ENCODE peak calls at places on chromosomes 7 and 10, in eight cellular contexts. K is stomach, I is Peyer's patch, X is prostate gland, L is pancreas, V is right cardiac atrium, A is IMR-90, B is HCT116. U is an unnamed sample. For H3K27me3, the result is how much of the 10 kb centered on the place peaks cover.

GRCh38 chr10:44962870-44963738 is 3.5 kb downstream of the RASSF4 start:
- DNase-seq in K (no peak), I (peak), X (no peak), L (no peak), V (no peak), A (no peak), B (no peak), U (no peak)

GRCh38 chr10:90849956-90850749 is 7.7 kb downstream of the HTR7 start:
- DNase-seq in K (no peak), I (no peak), X (no peak), L (no peak), V (no peak), A (peak), B (no peak), U (no peak)

GRCh38 chr7:64872809-64873500 is 30.1 kb upstream of the ZNF273 start:
- DNase-seq in K (peak), I (no peak), X (no peak), L (no peak), V (no peak), A (no peak), B (no peak), U (no peak)

GRCh38 chr7:50352282-50352681 is 47.8 kb downstream of the IKZF1 start:
- DNase-seq in K (no peak), I (no peak), X (no peak), L (no peak), V (no peak), A (no peak), B (no peak), U (no peak)

GRCh38 chr10:78931333-78932083 is 137.3 kb upstream of the ZMIZ1 start:
- DNase-seq in K (peak), I (no peak), X (no peak), L (no peak), V (peak), A (peak), B (no peak), U (no peak)

GRCh38 chr10:42970451-42971250 is 106.2 kb upstream of the RET start:
- DNase-seq in K (peak), I (peak), X (no peak), L (peak), V (no peak), A (no peak), B (no peak), U (no peak)

GRCh38 chr7:98215561-98216495 is 4.6 kb downstream of the BHLHA15 start:
- DNase-seq in K (peak), I (no peak), X (no peak), L (peak), V (peak), A (no peak), B (no peak), U (no peak)

GRCh38 chr10:96548589-96548988 is 34.9 kb upstream of the TLL2 start:
- DNase-seq in K (peak), I (no peak), X (no peak), L (peak), V (peak), A (no peak), B (no peak), U (no peak)

GRCh38 chr10:53491774-53492173 is 719.2 kb upstream of the MBL2 start:
- DNase-seq in K (no peak), I (no peak), X (no peak), L (no peak), V (no peak), A (no peak), B (no peak), U (no peak)

GRCh38 chr10:59655309-59655708 is 54.3 kb downstream of the SLC16A9 start:
- DNase-seq in K (no peak), I (no peak), X (no peak), L (no peak), V (no peak), A (no peak), B (no peak), U (no peak)

GRCh38 chr7:43905954-43906326 is 456 bp downstream of the URGCP start:
- DNase-seq in K (peak), I (peak), X (peak), L (peak), V (peak), A (peak), B (no peak), U (peak)

GRCh38 chr10:113441871-113442270 is 111.0 kb upstream of the HABP2 start:
- DNase-seq in K (no peak), I (no peak), X (no peak), L (no peak), V (no peak), A (no peak), B (no peak), U (no peak)

GRCh38 chr7:26500749-26501352 is 209.2 kb downstream of the SNX10 start:
- DNase-seq in K (no peak), I (no peak), X (no peak), L (no peak), V (no peak), A (peak), B (peak), U (no peak)

GRCh38 chr7:75889826-75890225 is 11.0 kb downstream of the RHBDD2 start:
- DNase-seq in K (no peak), I (no peak), X (no peak), L (no peak), V (peak), A (peak), B (no peak), U (no peak)

GRCh38 chr10:18607503-18607902 is 43.9 kb downstream of the NSUN6 start:
- DNase-seq in K (peak), I (no peak), X (no peak), L (peak), V (no peak), A (peak), B (peak), U (no peak)

GRCh38 chr7:6576024-6576866 is 1.0 kb upstream of the ZDHHC4 start:
- DNase-seq in K (no peak), I (no peak), X (no peak), L (no peak), V (peak), A (no peak), B (no peak), U (no peak)

GRCh38 chr7:129970816-129971215 is 18.1 kb upstream of the UBE2H start:
- DNase-seq in K (peak), I (peak), X (no peak), L (no peak), V (no peak), A (no peak), B (no peak), U (no peak)

GRCh38 chr7:140439359-140439758 is 35.5 kb downstream of the RAB19 start:
- DNase-seq in K (no peak), I (no peak), X (no peak), L (no peak), V (no peak), A (no peak), B (no peak), U (no peak)

GRCh38 chr10:119689016-119689564 is 36.8 kb upstream of the INPP5F start:
- DNase-seq in K (no peak), I (no peak), X (no peak), L (no peak), V (no peak), A (no peak), B (no peak), U (no peak)

GRCh38 chr10:3785849-3786290 is 861 bp upstream of the KLF6 start:
- DNase-seq in K (no peak), I (no peak), X (no peak), L (peak), V (peak), A (peak), B (no peak), U (peak)

GRCh38 chr7:24406053-24406561 is 122.1 kb downstream of the NPY start:
- DNase-seq in K (no peak), I (no peak), X (no peak), L (no peak), V (no peak), A (no peak), B (no peak), U (no peak)

GRCh38 chr10:36534471-36535002 is 590.9 kb upstream of the ANKRD30A start:
- DNase-seq in K (no peak), I (no peak), X (no peak), L (no peak), V (no peak), A (peak), B (no peak), U (no peak)

GRCh38 chr7:17405786-17406185 is 107.3 kb downstream of the AHR start:
- DNase-seq in K (no peak), I (no peak), X (no peak), L (no peak), V (no peak), A (peak), B (peak), U (no peak)

GRCh38 chr7:2521952-2522591 is 2.5 kb downstream of the LFNG start:
- DNase-seq in K (no peak), I (peak), X (no peak), L (peak), V (peak), A (no peak), B (no peak), U (peak)

GRCh38 chr10:52965938-52966401 is 193.4 kb upstream of the MBL2 start:
- DNase-seq in K (no peak), I (no peak), X (no peak), L (no peak), V (no peak), A (no peak), B (no peak), U (no peak)

GRCh38 chr7:34787586-34787985 is 129.6 kb downstream of the NPSR1 start:
- DNase-seq in K (no peak), I (no peak), X (no peak), L (no peak), V (no peak), A (no peak), B (no peak), U (no peak)

GRCh38 chr10:21184216-21184615 is 287.1 kb upstream of the NEBL start:
- DNase-seq in K (no peak), I (no peak), X (no peak), L (no peak), V (no peak), A (no peak), B (no peak), U (no peak)

DNA sequence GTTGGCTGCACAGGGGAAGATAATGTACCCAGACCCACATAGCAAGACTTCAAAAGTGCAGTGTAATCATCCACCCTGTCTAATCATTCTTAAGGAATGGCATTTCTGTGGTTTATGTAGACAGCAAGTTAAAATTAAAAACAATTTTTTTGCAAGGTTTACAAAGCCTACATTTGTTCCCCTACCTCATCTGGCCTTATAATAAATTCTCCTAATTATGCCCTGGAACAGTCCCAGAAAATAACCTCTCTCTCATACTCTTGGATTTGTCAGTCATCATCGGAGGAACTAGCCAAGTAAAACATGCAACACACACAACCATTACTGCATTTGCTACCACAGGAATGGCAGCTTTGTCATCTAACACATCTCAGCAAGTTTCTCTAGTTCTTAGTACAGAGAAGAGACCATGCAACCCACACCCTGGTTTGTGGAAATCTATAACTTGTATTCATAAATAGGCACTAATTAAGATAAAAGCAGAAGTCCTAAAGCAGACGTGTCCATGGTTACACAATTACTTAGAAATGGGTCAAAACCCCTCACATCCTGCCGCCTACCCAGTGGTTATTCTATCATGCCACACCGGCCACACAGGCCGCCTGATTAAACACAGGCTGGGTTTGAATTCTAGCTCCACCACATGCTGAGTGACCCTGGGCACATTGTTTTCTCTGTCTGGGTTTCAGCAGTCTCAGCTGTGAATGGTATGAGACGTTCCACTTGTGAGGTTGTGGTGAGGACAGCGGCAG is 19.0 kb downstream of the ABLIM1 start:
- DNase-seq in K (no peak), I (no peak), X (no peak), L (no peak), V (no peak), A (peak), B (no peak), U (no peak)
- H3K27ac ChIP-seq in K (no peak), I (no peak), X (no peak), L (no peak), V (peak), A (no peak), B (no peak), U (no peak)

GRCh38 chr7:101179780-101180755 is at the start of gene NAT16:
- DNase-seq in K (no peak), I (no peak), X (no peak), L (no peak), V (no peak), A (no peak), B (no peak), U (no peak)
- H3K27me3 ChIP-seq in K (half or more), I (under half), X (under half), L (under half), V (under half), A (half or more), B (under half), U (under half)

GRCh38 chr10:93471110-93471651 is 11.0 kb downstream of the MYOF start:
- DNase-seq in K (no peak), I (no peak), X (peak), L (no peak), V (no peak), A (peak), B (peak), U (no peak)

GRCh38 chr10:93475871-93476270 is 6.3 kb downstream of the MYOF start:
- DNase-seq in K (no peak), I (no peak), X (no peak), L (no peak), V (no peak), A (peak), B (peak), U (no peak)

GRCh38 chr10:93475227-93475626 is 6.9 kb downstream of the MYOF start:
- DNase-seq in K (no peak), I (no peak), X (no peak), L (no peak), V (no peak), A (no peak), B (no peak), U (no peak)

GRCh38 chr10:93473804-93474472 is 8.2 kb downstream of the MYOF start:
- DNase-seq in K (no peak), I (no peak), X (no peak), L (no peak), V (no peak), A (no peak), B (no peak), U (no peak)

DNA sequence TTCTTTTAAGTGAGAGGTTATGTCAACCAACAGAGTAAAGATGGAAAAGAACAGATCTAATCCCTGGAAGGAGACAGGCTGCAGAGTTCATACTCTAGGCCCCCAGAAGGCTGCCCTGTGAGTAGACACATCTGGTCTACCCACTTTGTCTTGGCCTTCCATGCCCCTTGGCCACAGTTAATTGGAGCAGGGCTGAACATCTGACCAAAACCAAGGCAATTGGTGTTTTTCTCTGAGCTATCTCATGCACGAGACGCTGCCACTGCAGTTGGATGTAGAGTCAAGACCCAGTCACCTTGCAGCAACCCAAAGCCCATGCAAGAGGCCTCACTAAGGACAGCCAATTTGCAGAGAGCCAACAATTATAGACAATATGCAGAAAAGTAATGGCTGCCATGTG is 9.0 kb downstream of the MYOF start:
- DNase-seq in K (no peak), I (no peak), X (no peak), L (no peak), V (no peak), A (no peak), B (no peak), U (no peak)
- H3K4me3 ChIP-seq in K (no peak), I (no peak), X (no peak), L (no peak), V (no peak), A (no peak), B (no peak), U (no peak)

GRCh38 chr10:63549810-63550209 is 28.6 kb downstream of the REEP3 start:
- DNase-seq in K (no peak), I (no peak), X (no peak), L (no peak), V (no peak), A (peak), B (no peak), U (no peak)
- H3K27ac ChIP-seq in K (no peak), I (no peak), X (no peak), L (no peak), V (no peak), A (no peak), B (no peak), U (no peak)

DNA sequence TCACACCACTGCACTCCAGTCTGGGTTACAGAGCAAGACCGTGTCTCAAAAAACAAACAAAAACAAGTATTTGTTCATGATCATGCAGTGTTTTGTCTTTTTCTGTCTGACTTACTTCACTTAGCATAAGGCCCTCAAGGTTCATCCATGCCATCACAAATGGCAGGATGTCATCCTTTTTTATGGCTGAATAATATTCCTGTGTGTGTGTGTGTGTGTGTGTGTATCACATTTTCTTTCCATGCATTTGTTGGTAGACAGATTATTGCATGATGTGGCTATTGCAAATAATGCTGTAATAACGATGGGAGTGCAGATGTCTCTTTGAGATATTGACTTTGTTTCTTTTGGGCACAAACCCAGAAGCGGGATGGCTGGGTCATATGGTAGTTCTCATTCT is 14.3 kb upstream of the MNX1 start:
- DNase-seq in K (no peak), I (no peak), X (no peak), L (no peak), V (no peak), A (no peak), B (no peak), U (no peak)
- H3K27me3 ChIP-seq in K (under half), I (under half), X (under half), L (under half), V (under half), A (half or more), B (under half), U (under half)

GRCh38 chr7:117673839-117674238 is 194.0 kb downstream of the CFTR start:
- DNase-seq in K (no peak), I (no peak), X (peak), L (no peak), V (no peak), A (peak), B (peak), U (no peak)
- H3K4me3 ChIP-seq in K (no peak), I (no peak), X (no peak), L (no peak), V (no peak), A (no peak), B (no peak), U (no peak)

DNA sequence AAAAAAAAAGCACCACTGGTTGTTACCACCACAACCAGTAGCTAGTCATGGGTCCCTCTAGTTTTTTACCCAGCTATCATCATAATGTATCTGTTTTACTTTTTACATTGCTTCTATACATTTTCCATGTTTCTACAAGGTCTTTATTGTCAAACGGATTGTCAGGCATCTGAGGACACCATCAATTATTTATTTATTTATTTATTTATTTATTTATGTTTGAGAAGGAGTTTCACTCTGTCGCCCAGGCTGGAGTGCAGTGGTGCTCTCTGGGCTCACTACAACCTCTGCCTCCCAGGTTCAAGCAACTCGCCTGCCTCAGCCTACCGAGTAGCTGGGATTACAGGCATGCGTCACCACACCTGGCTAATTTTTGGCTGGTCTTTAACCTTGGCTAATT is 29.0 kb upstream of the HNRNPH3 start:
- DNase-seq in K (no peak), I (no peak), X (no peak), L (no peak), V (no peak), A (no peak), B (no peak), U (no peak)
- H3K27ac ChIP-seq in K (no peak), I (no peak), X (no peak), L (no peak), V (no peak), A (no peak), B (no peak), U (no peak)

GRCh38 chr10:133335238-133336122 is 1.2 kb downstream of the CALY start:
- DNase-seq in K (peak), I (peak), X (no peak), L (peak), V (peak), A (peak), B (no peak), U (peak)

GRCh38 chr10:133337079-133337725 is 506 bp upstream of the CALY start:
- DNase-seq in K (no peak), I (no peak), X (no peak), L (no peak), V (peak), A (no peak), B (no peak), U (no peak)

GRCh38 chr10:133338080-133339071 is 1.7 kb upstream of the CALY start:
- DNase-seq in K (no peak), I (no peak), X (no peak), L (no peak), V (no peak), A (no peak), B (no peak), U (no peak)

GRCh38 chr10:133334495-133335237 is 2.0 kb downstream of the CALY start:
- DNase-seq in K (no peak), I (peak), X (no peak), L (peak), V (peak), A (no peak), B (no peak), U (peak)

GRCh38 chr10:133336131-133337078 is at the start of gene CALY:
- DNase-seq in K (peak), I (peak), X (no peak), L (no peak), V (peak), A (no peak), B (no peak), U (peak)
- H3K27me3 ChIP-seq in K (half or more), I (under half), X (under half), L (under half), V (under half), A (half or more), B (under half), U (under half)

GRCh38 chr7:30642789-30643188 is 39.5 kb downstream of the CRHR2 start:
- DNase-seq in K (no peak), I (no peak), X (no peak), L (no peak), V (no peak), A (no peak), B (no peak), U (no peak)
- H3K4me3 ChIP-seq in K (no peak), I (no peak), X (no peak), L (no peak), V (no peak), A (no peak), B (no peak), U (no peak)

GRCh38 chr7:122407195-122407594 is 102.6 kb upstream of the FEZF1 start:
- DNase-seq in K (no peak), I (no peak), X (no peak), L (no peak), V (no peak), A (no peak), B (no peak), U (no peak)

GRCh38 chr7:122397381-122397780 is 92.8 kb upstream of the FEZF1 start:
- DNase-seq in K (no peak), I (no peak), X (no peak), L (no peak), V (no peak), A (no peak), B (no peak), U (no peak)

GRCh38 chr7:122402235-122402634 is 97.7 kb upstream of the FEZF1 start:
- DNase-seq in K (no peak), I (no peak), X (no peak), L (no peak), V (no peak), A (no peak), B (no peak), U (no peak)

DNA sequence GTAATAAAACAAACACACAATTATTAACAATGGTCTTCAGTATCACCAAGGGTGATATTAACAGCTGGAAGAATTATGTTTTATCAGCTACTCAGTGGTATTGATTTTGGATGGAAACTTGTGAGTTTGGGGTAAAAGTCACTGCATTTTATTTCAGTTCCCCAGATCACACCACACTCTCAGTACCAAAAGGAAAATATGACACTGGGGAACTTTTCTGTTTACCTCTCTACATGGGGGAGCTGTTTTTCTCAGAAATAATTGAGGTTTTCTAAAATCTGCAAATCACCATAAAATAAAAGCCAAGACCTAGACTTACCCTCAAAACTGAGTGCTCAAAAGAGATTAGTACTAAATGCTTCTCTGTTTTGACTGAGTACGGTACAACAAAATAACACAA is 98.6 kb upstream of the FEZF1 start:
- DNase-seq in K (no peak), I (no peak), X (no peak), L (no peak), V (no peak), A (no peak), B (no peak), U (no peak)
- H3K27ac ChIP-seq in K (no peak), I (no peak), X (no peak), L (no peak), V (no peak), A (no peak), B (no peak), U (no peak)

U was measured in CD8-positive, alpha-beta T cell.